ENCODE peak calls at places on chromosomes 16 and 17, in ten cellular contexts. L is GM23248, T is sigmoid colon, A is Panc1, K is astrocyte, M is endodermal cell, O is prostate gland, G is A549, E is right atrium auricular region, V is hepatocyte. J is an unnamed sample.

GRCh38 chr16:1158456-1159324 is 5.8 kb downstream of the CACNA1H start:
- DNase-seq in L (peak; percentile 41), T (peak; percentile 95), A (no peak), K (no peak), M (no peak), O (no peak), G (no peak), E (no peak), V (no peak), J (no peak)

GRCh38 chr17:27959382-27959709 is 66.2 kb upstream of the LYRM9 start:
- DNase-seq in L (no peak), T (no peak), A (no peak), K (no peak), M (peak; percentile 84), O (no peak), G (no peak), E (no peak), V (no peak), J (no peak)

GRCh38 chr16:2250652-2251280 is 621 bp downstream of the ECI1 start:
- DNase-seq in L (peak; percentile 50), T (peak; percentile 72), A (no peak), K (no peak), M (no peak), O (no peak), G (peak; percentile 67), E (no peak), V (no peak), J (peak; percentile 44)

GRCh38 chr17:7367083-7367482 is 12.1 kb downstream of the TMEM95 start:
- DNase-seq in L (no peak), T (no peak), A (no peak), K (no peak), M (peak; percentile 91), O (no peak), G (no peak), E (no peak), V (no peak), J (no peak)

GRCh38 chr17:77096570-77097214 is 44.1 kb upstream of the SEC14L1 start:
- DNase-seq in L (peak; percentile 75), T (no peak), A (peak; percentile 41), K (peak; percentile 72), M (no peak), O (peak; percentile 43), G (peak; percentile 51), E (peak; percentile 70), V (peak; percentile 55), J (peak; percentile 5)

GRCh38 chr17:28716740-28717577 is 709 bp downstream of the RAB34 start:
- DNase-seq in L (peak; percentile 73), T (peak; percentile 82), A (no peak), K (peak; percentile 10), M (peak; percentile 79), O (no peak), G (peak; percentile 55), E (no peak), V (peak; percentile 63), J (peak; percentile 59)

GRCh38 chr17:41967141-41967920 is 736 bp downstream of the CNP start:
- DNase-seq in L (peak; percentile 58), T (peak; percentile 85), A (no peak), K (no peak), M (peak; percentile 83), O (no peak), G (no peak), E (no peak), V (no peak), J (no peak)

GRCh38 chr16:88454315-88455057 is 1.4 kb downstream of the ZFPM1 start:
- DNase-seq in L (peak; percentile 30), T (no peak), A (no peak), K (no peak), M (peak; percentile 72), O (no peak), G (peak; percentile 46), E (no peak), V (no peak), J (no peak)

GRCh38 chr16:27671410-27671809 is 121.5 kb downstream of the KATNIP start:
- DNase-seq in L (no peak), T (no peak), A (no peak), K (no peak), M (peak; percentile 62), O (no peak), G (peak; percentile 38), E (no peak), V (no peak), J (no peak)

GRCh38 chr17:7884581-7885356 is 3.8 kb upstream of the CHD3 start:
- DNase-seq in L (peak; percentile 43), T (no peak), A (no peak), K (no peak), M (peak; percentile 65), O (no peak), G (no peak), E (no peak), V (peak; percentile 32), J (peak; percentile 33)

GRCh38 chr17:79809530-79810137 is 12.8 kb upstream of the CBX8 start:
- DNase-seq in L (no peak), T (peak; percentile 66), A (no peak), K (no peak), M (peak; percentile 79), O (no peak), G (no peak), E (no peak), V (no peak), J (no peak)

GRCh38 chr16:74667215-74667765 is 613 bp upstream of the RFWD3 start:
- DNase-seq in L (peak; percentile 57), T (peak; percentile 69), A (peak; percentile 5), K (peak; percentile 18), M (peak; percentile 81), O (no peak), G (peak; percentile 14), E (no peak), V (peak; percentile 55), J (peak; percentile 25)

GRCh38 chr17:63843387-63844292 is 1.2 kb upstream of the SMARCD2 start:
- DNase-seq in L (peak; percentile 85), T (peak; percentile 89), A (no peak), K (peak; percentile 53), M (no peak), O (peak; percentile 28), G (peak; percentile 57), E (peak; percentile 77), V (peak; percentile 44), J (peak; percentile 94)

GRCh38 chr17:76715462-76715830 is 4.7 kb upstream of the MXRA7 start:
- DNase-seq in L (no peak), T (no peak), A (no peak), K (no peak), M (no peak), O (no peak), G (no peak), E (no peak), V (no peak), J (no peak)

GRCh38 chr16:66416136-66416535 is 11.0 kb upstream of the BEAN1 start:
- DNase-seq in L (peak; percentile 47), T (no peak), A (no peak), K (no peak), M (no peak), O (no peak), G (no peak), E (peak; percentile 1), V (no peak), J (no peak)

GRCh38 chr17:40035162-40035559 is 19.0 kb downstream of the MED24 start:
- DNase-seq in L (peak; percentile 65), T (no peak), A (no peak), K (no peak), M (peak; percentile 96), O (no peak), G (peak; percentile 60), E (no peak), V (peak; percentile 54), J (no peak)

GRCh38 chr17:60652484-60653247 is 25.0 kb upstream of the BCAS3 start:
- DNase-seq in L (no peak), T (no peak), A (no peak), K (no peak), M (no peak), O (no peak), G (no peak), E (no peak), V (no peak), J (no peak)

GRCh38 chr16:22188595-22189442 is 17.3 kb upstream of the EEF2K start:
- DNase-seq in L (peak; percentile 89), T (peak; percentile 88), A (no peak), K (peak; percentile 82), M (peak; percentile 83), O (peak; percentile 86), G (peak; percentile 92), E (peak; percentile 80), V (peak; percentile 90), J (peak; percentile 84)
- H3K4me3 ChIP-seq in L (no peak overlapping the region), T (no peak overlapping the region), A (no peak overlapping the region), K (no peak overlapping the region), M (no peak overlapping the region), O (no peak overlapping the region), G (no peak overlapping the region), E (no peak overlapping the region), V (no peak overlapping the region), J (no peak overlapping the region)

GRCh38 chr16:68563631-68564366 is 24.7 kb downstream of the ZFP90 start:
- DNase-seq in L (peak; percentile 7), T (no peak), A (no peak), K (no peak), M (no peak), O (no peak), G (peak; percentile 14), E (no peak), V (no peak), J (no peak)
- H3K9me3 ChIP-seq in L (peaks cover 46% of the 10 kb centered on the region), T (peaks cover 73% of the 10 kb centered on the region), A (peaks cover 78% of the 10 kb centered on the region), K (peaks cover 82% of the 10 kb centered on the region), M (peaks cover 100% of the 10 kb centered on the region), O (peaks cover 18% of the 10 kb centered on the region), G (peaks cover 99% of the 10 kb centered on the region), E (peaks cover 100% of the 10 kb centered on the region), V (peaks cover 75% of the 10 kb centered on the region), J (peaks cover 46% of the 10 kb centered on the region)

GRCh38 chr16:56320081-56320480 is 105.3 kb downstream of the AMFR start:
- DNase-seq in L (no peak), T (no peak), A (no peak), K (no peak), M (no peak), O (no peak), G (no peak), E (no peak), V (no peak), J (no peak)

GRCh38 chr16:56316545-56316944 is 108.8 kb downstream of the AMFR start:
- DNase-seq in L (no peak), T (no peak), A (no peak), K (no peak), M (peak; percentile 65), O (no peak), G (no peak), E (no peak), V (no peak), J (no peak)

GRCh38 chr16:56315955-56316354 is 109.4 kb downstream of the AMFR start:
- DNase-seq in L (no peak), T (no peak), A (no peak), K (no peak), M (no peak), O (no peak), G (no peak), E (no peak), V (no peak), J (no peak)

GRCh38 chr16:56319391-56319790 is 106.0 kb downstream of the AMFR start:
- DNase-seq in L (no peak), T (no peak), A (no peak), K (no peak), M (no peak), O (no peak), G (no peak), E (no peak), V (no peak), J (no peak)

GRCh38 chr16:56317998-56318912 is 107.1 kb downstream of the AMFR start:
- DNase-seq in L (peak; percentile 79), T (peak; percentile 92), A (peak; percentile 35), K (peak; percentile 41), M (peak; percentile 95), O (peak; percentile 75), G (peak; percentile 66), E (peak; percentile 89), V (peak; percentile 91), J (peak; percentile 83)
- H3K4me3 ChIP-seq in L (peak overlapping the region; percentile 45), T (peak overlapping the region; percentile 38), A (no peak overlapping the region), K (peak overlapping the region; percentile 30), M (no peak overlapping the region), O (no peak overlapping the region), G (no peak overlapping the region), E (no peak overlapping the region), V (no peak overlapping the region), J (no peak overlapping the region)

GRCh38 chr17:2179615-2180295 is 123.8 kb downstream of the SMG6 start:
- DNase-seq in L (peak; percentile 94), T (peak; percentile 96), A (no peak), K (peak; percentile 95), M (no peak), O (peak; percentile 51), G (no peak), E (peak; percentile 92), V (peak; percentile 89), J (peak; percentile 85)
- H3K9me3 ChIP-seq in L (no peaks in the 10 kb centered on the region), T (no peaks in the 10 kb centered on the region), A (no peaks in the 10 kb centered on the region), K (no peaks in the 10 kb centered on the region), M (no peaks in the 10 kb centered on the region), O (no peaks in the 10 kb centered on the region), G (no peaks in the 10 kb centered on the region), E (no peaks in the 10 kb centered on the region), V (no peaks in the 10 kb centered on the region), J (no peaks in the 10 kb centered on the region)